ENCODE peak calls at places on chromosomes 12 and 14, in four cellular contexts. O, C, J and M are unnamed samples. For H3K4me1, the result is how much of the 10 kb centered on the place peaks cover.

GRCh38 chr14:57526942-57527341 is 33.3 kb upstream of the CCDC198 start:
- DNase-seq in C (no peak), J (peak), O (peak), M (no peak)

GRCh38 chr12:128729628-128730121 is 94.1 kb downstream of the SLC15A4 start:
- DNase-seq in J (no peak), O (no peak), C (no peak), M (no peak)

GRCh38 chr14:35368139-35368460 is 36.4 kb downstream of the NFKBIA start:
- DNase-seq in C (no peak), J (no peak), O (no peak), M (no peak)

GRCh38 chr12:52848661-52849255 is at the start of gene KRT78:
- DNase-seq in O (no peak), C (no peak), J (peak), M (peak)

GRCh38 chr12:74129702-74130101 is 407.9 kb upstream of the ATXN7L3B start:
- DNase-seq in O (no peak), J (no peak), C (no peak), M (peak)

GRCh38 chr12:101172316-101172715 is 37.7 kb downstream of the SLC5A8 start:
- DNase-seq in J (peak), O (peak), C (peak), M (peak)

GRCh38 chr12:29796823-29797263 is 13.1 kb upstream of the TMTC1 start:
- DNase-seq in J (no peak), O (peak), C (peak), M (peak)

GRCh38 chr12:107515446-107515958 is 170.1 kb upstream of the PWP1 start:
- DNase-seq in C (peak), O (peak), J (peak), M (peak)

GRCh38 chr12:66813137-66813867 is 134.4 kb upstream of the GRIP1 start:
- DNase-seq in O (peak), C (no peak), J (no peak), M (no peak)

GRCh38 chr12:62919827-62920226 is 15.1 kb downstream of the PPM1H start:
- DNase-seq in C (peak), J (no peak), O (no peak), M (no peak)

GRCh38 chr12:92074889-92075288 is 70.8 kb downstream of the BTG1 start:
- DNase-seq in O (no peak), C (no peak), J (no peak), M (no peak)

GRCh38 chr12:96303656-96304055 is 96.6 kb downstream of the CDK17 start:
- DNase-seq in J (no peak), C (no peak), O (no peak), M (no peak)

GRCh38 chr14:36820111-36820709 is 158.6 kb downstream of the PAX9 start:
- DNase-seq in O (no peak), J (no peak), C (no peak), M (no peak)

GRCh38 chr12:122813310-122813713 is 21.9 kb upstream of the HIP1R start:
- DNase-seq in O (no peak), C (no peak), J (no peak), M (no peak)

GRCh38 chr12:104372048-104372720 is 68.6 kb downstream of the EID3 start:
- DNase-seq in C (no peak), J (no peak), O (no peak), M (no peak)

GRCh38 chr14:59360923-59361794 is 104.0 kb downstream of the GPR135 start:
- DNase-seq in J (no peak), O (peak), C (peak), M (peak)

GRCh38 chr12:120962487-120963054 is 15.8 kb upstream of the HNF1A start:
- DNase-seq in J (no peak), O (no peak), C (peak), M (no peak)

GRCh38 chr12:639566-639965 is 23.7 kb downstream of the NINJ2 start:
- DNase-seq in J (no peak), O (no peak), C (no peak), M (no peak)

GRCh38 chr12:638948-639557 is 24.2 kb downstream of the NINJ2 start:
- DNase-seq in C (no peak), O (no peak), J (no peak), M (no peak)

GRCh38 chr12:639988-640387 is 23.3 kb downstream of the NINJ2 start:
- DNase-seq in J (no peak), O (no peak), C (no peak), M (no peak)

GRCh38 chr12:633731-634130 is 29.5 kb downstream of the NINJ2 start:
- DNase-seq in O (no peak), C (no peak), J (no peak), M (no peak)

DNA sequence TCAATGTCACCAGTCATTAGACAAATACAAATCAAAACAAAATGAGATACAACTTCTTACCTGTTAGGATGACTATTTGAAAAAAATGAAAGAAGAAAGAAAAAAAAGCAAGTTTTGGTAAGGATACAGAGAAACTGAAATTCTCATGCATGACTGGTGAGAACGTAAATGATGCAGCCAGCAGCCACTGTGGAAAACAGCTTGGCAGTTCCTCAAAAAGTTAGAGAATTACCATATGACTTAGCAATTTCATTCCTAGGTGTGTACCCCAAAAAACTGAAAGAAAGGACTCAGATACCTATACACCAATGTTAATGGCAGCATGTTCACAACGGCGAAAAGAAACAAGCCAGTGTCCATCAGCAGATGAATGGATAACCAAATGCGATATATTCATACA is 26.6 kb downstream of the NINJ2 start:
- DNase-seq in O (no peak), C (no peak), J (no peak), M (no peak)
- H3K4me1 ChIP-seq in O (under half), C (under half), J (under half), M (under half)

GRCh38 chr12:692274-692673 is 29.0 kb upstream of the NINJ2 start:
- DNase-seq in J (no peak), C (no peak), O (no peak), M (no peak)

GRCh38 chr12:690466-690865 is 27.2 kb upstream of the NINJ2 start:
- DNase-seq in O (peak), C (no peak), J (no peak), M (no peak)

GRCh38 chr12:697426-697825 is 34.2 kb upstream of the NINJ2 start:
- DNase-seq in C (no peak), O (no peak), J (no peak), M (no peak)

GRCh38 chr12:693937-694533 is 30.8 kb upstream of the NINJ2 start:
- DNase-seq in J (no peak), C (no peak), O (no peak), M (no peak)

DNA sequence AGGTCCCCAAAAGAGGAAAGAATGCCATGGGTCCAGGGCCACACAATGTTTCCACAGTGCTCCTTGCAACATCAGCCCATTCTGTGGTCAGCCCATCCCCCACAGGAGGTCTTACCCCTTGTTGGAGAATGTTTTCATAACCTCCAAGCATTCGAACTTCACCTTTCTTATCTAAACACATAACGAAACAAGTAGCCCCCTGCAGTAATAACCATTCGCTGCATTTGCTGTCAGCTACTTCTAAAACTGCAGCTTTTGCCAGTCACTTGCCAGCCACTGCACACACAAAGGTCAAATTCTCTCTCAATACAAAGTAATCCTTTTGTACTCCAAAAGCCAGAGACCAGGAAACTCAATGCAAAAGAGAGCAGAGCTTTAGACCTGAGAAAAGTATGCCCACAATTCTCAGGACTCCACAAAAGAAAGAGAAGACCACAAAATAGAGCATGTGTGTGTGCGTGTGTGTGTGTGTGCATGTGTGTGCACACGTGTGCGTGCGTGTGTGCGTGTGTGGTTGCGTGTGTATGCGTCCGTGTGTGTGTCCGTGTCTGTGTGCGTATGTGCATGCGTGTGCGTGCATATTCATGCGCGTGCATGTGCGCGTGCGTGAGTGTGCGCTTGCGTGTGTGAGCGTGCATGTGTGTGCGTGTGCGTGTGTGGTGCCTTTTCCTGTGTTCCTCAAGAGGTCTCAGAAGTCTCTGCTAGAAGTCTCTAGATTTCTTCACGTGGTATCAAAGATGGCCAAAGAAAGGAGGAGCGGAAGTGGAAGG is 31.7 kb upstream of the NINJ2 start:
- DNase-seq in J (no peak), O (no peak), C (no peak), M (no peak)
- H2BK5ac ChIP-seq in J (no peak), O (no peak), C (no peak), M (no peak)

GRCh38 chr14:68463299-68463698 is 329.6 kb downstream of the ZFP36L1 start:
- DNase-seq in J (no peak), O (no peak), C (no peak), M (no peak)
- H3K4me1 ChIP-seq in J (under half), O (under half), C (under half), M (under half)

GRCh38 chr12:109545826-109546225 is 27.5 kb downstream of the MMAB start:
- DNase-seq in J (no peak), C (no peak), O (no peak), M (no peak)
- H2BK5ac ChIP-seq in J (no peak), C (no peak), O (no peak), M (no peak)

DNA sequence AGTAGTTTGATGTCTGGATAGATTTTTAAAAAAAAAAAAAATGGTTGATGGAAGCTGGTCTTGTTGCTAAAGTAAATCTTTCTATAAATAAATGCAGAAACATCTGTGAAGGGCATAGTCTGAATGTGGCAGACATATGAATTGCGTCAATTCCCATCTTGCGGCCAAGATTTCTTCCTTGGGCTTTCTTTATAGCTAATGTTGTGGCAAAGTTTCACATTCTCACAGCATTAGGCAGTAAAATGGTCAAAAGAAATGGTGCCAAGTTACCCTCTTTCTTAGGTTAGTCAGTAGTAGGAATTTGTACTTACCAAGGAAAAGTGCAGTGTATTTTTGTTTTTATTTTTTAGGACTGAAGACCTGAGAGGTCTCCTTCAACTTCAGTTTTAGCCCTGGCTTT is 35.8 kb downstream of the RASSF8 start:
- DNase-seq in C (peak), J (no peak), O (no peak), M (no peak)
- H3K4me1 ChIP-seq in C (under half), J (under half), O (under half), M (under half)

DNA sequence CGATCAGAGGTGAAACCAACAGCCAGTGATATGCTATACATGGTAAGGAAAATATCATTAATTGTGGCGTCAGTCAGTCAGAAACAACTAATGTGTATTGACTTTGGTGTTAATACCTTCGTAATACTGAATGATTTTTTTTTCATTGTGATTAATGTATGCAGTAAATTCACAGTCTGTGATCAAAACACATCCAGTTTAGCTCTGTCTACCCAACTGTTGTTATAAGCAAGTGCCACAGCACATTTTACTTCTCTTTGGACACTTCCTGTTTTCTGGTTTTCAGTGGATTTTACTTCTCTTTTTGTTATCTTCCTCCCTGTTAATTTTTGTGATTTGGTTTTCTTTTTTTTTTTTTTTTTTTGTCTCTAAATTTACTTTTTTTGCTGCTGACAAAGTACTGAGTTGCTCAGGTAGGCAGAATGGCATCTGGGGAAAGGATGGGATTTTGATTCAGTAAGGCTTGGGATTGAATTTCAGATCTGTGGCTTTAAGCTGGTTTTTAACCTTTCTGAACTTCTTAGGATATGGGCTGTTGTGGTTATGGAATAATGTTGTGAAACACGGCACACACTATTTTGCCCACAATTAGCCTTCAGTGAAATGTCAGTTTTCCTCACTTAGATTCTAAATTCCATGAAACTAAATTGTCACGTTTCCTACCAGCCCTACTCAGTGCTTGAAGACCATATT is 604 bp downstream of the GLIPR1 start:
- DNase-seq in O (no peak), C (no peak), J (no peak), M (no peak)
- H2BK5ac ChIP-seq in O (no peak), C (peak), J (no peak), M (peak)

GRCh38 chr12:131441638-131442336 is 269.1 kb upstream of the SFSWAP start:
- DNase-seq in O (no peak), C (no peak), J (no peak), M (no peak)

GRCh38 chr12:131444220-131445164 is 266.4 kb upstream of the SFSWAP start:
- DNase-seq in O (no peak), C (no peak), J (peak), M (no peak)

GRCh38 chr12:131445184-131445974 is 265.5 kb upstream of the SFSWAP start:
- DNase-seq in O (peak), J (peak), C (no peak), M (peak)

GRCh38 chr12:131443019-131444000 is 267.6 kb upstream of the SFSWAP start:
- DNase-seq in O (no peak), C (no peak), J (peak), M (no peak)

GRCh38 chr12:131442337-131442918 is 268.5 kb upstream of the SFSWAP start:
- DNase-seq in J (no peak), O (no peak), C (no peak), M (no peak)
- H3K4me1 ChIP-seq in J (under half), O (under half), C (under half), M (under half)

GRCh38 chr14:77040995-77041744 is 12.7 kb upstream of the IRF2BPL start:
- DNase-seq in J (no peak), C (no peak), O (peak), M (no peak)

GRCh38 chr14:77040059-77040308 is 11.5 kb upstream of the IRF2BPL start:
- DNase-seq in C (no peak), O (no peak), J (no peak), M (no peak)

GRCh38 chr14:77040309-77040994 is 11.9 kb upstream of the IRF2BPL start:
- DNase-seq in C (peak), J (peak), O (peak), M (peak)

GRCh38 chr14:77043177-77043983 is 14.9 kb upstream of the IRF2BPL start:
- DNase-seq in O (no peak), J (no peak), C (peak), M (peak)

GRCh38 chr14:77041837-77042557 is 13.5 kb upstream of the IRF2BPL start:
- DNase-seq in J (no peak), C (peak), O (no peak), M (peak)
- H2BK5ac ChIP-seq in J (no peak), C (peak), O (no peak), M (peak)

DNA sequence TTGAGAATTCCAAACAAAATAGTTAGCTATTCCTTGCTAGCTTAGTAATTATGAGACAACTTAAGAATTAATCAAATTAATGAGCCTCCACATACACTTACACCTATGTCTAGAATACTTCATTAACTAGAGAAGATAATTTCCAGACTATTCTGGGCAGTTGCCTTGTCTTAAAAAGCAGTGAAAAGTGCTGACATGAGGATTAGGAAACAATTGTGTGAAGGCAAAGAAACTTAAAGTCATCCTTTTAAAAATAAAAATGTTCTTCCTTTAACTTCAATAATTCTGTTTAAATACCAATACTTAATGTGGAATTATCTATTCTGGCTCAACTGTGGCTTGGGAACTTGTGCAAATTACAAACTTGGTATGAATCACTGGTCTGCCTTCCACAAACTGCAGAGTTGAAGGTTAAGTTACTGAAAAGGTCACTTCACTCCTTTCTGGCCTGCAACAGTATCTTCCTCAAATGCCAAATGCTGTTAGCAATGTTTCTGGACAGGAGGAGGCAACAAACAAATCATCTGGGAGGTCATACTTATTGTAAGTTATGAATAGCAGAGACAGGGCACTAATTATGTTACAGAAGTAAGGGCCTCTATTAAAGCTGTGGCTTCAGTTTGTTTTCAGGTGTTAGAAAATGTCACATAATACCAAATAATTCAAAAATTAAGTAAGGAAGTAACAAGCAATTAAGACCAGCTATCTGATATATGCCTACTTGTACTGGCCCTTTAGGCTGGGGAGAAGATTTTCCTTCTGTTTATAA is 19.2 kb downstream of the PPTC7 start:
- DNase-seq in O (no peak), J (no peak), C (peak), M (no peak)
- H3K4me1 ChIP-seq in O (under half), J (under half), C (under half), M (under half)